ENCODE peak calls at places on chromosomes 3 and 15, in five cellular contexts. Y is SK-N-SH, G is HCT116, L is GM12878, U is K562. R is an unnamed sample.

GRCh38 chr3:151067158-151067557 is 18.3 kb upstream of the MED12L start:
- DNase-seq in Y (no peak), G (peak; percentile 13), L (no peak), U (peak; percentile 24), R (peak; percentile 70)

GRCh38 chr3:135864060-135864459 is 101.5 kb upstream of the PPP2R3A start:
- DNase-seq in Y (no peak), G (no peak), L (no peak), U (no peak), R (no peak)

GRCh38 chr15:85116925-85117646 is 135.4 kb downstream of the PDE8A start:
- DNase-seq in Y (no peak), G (no peak), L (peak; percentile 7), U (no peak), R (no peak)

GRCh38 chr3:119885746-119886530 is 104.0 kb downstream of the NR1I2 start:
- DNase-seq in Y (no peak), G (no peak), L (no peak), U (no peak), R (no peak)

GRCh38 chr3:7630351-7630911 is 769.5 kb downstream of the GRM7 start:
- DNase-seq in Y (peak; percentile 6), G (no peak), L (no peak), U (no peak), R (no peak)

GRCh38 chr3:20669184-20669583 is 483.2 kb upstream of the SGO1 start:
- DNase-seq in Y (no peak), G (no peak), L (no peak), U (peak; percentile 28), R (no peak)

GRCh38 chr15:57784081-57784488 is 77.6 kb downstream of the POLR2M start:
- DNase-seq in Y (no peak), G (no peak), L (no peak), U (no peak), R (peak; percentile 62)

GRCh38 chr15:66241301-66241700 is 12.2 kb downstream of the MEGF11 start:
- DNase-seq in Y (no peak), G (no peak), L (no peak), U (no peak), R (no peak)

GRCh38 chr3:9696480-9697220 is 7.0 kb upstream of the CPNE9 start:
- DNase-seq in Y (no peak), G (no peak), L (no peak), U (no peak), R (no peak)

GRCh38 chr15:59360896-59361295 is 11.8 kb downstream of the MYO1E start:
- DNase-seq in Y (no peak), G (no peak), L (no peak), U (no peak), R (peak; percentile 10)

GRCh38 chr3:2657971-2658370 is 452.2 kb downstream of the IL5RA start:
- DNase-seq in Y (no peak), G (no peak), L (no peak), U (no peak), R (no peak)

GRCh38 chr3:125219261-125219701 is 6.7 kb upstream of the SLC12A8 start:
- DNase-seq in Y (no peak), G (no peak), L (no peak), U (no peak), R (peak; percentile 34)

GRCh38 chr3:52054689-52055511 is 1.5 kb downstream of the DUSP7 start:
- DNase-seq in Y (peak; percentile 71), G (no peak), L (no peak), U (no peak), R (no peak)

GRCh38 chr15:88375234-88375926 is 91.8 kb downstream of the MRPL46 start:
- DNase-seq in Y (no peak), G (no peak), L (no peak), U (peak; percentile 3), R (no peak)

GRCh38 chr3:138049157-138049919 is 39.4 kb downstream of the CLDN18 start:
- DNase-seq in Y (no peak), G (no peak), L (no peak), U (peak; percentile 3), R (no peak)

GRCh38 chr15:29037997-29038700 is 152.4 kb downstream of the APBA2 start:
- DNase-seq in Y (no peak), G (no peak), L (no peak), U (no peak), R (no peak)

GRCh38 chr3:36796896-36797295 is 32.5 kb upstream of the DCLK3 start:
- DNase-seq in Y (no peak), G (no peak), L (no peak), U (no peak), R (no peak)
- TF ChIP-seq JUND in Y (no peak), G (no peak), L (no peak), U (no peak), R (no peak)

DNA sequence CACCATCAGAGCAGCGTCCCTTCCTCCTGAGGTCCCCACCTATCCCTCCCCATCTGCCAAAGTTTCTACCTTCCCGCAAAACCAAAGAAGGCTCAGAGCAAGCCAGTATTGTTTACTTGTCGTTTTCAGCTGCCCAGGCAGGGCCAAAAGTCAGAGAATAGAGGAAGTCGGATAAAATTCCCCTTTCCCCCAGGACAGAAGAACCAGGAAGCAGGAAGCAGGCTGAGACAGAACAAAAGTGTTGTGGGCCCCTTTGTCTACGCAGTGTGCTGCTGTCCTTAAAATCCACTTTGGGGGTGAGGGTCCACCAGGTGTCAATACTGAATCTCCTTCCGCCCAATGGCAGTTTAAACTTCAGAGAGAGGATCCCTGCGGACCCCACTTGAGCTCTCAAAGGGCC is 18.5 kb upstream of the RPL32 start:
- DNase-seq in Y (no peak), G (no peak), L (no peak), U (no peak), R (no peak)
- TF ChIP-seq JUND in Y (no peak), G (no peak), L (no peak), U (no peak), R (no peak)

GRCh38 chr3:107704477-107704876 is 181.7 kb downstream of the BBX start:
- DNase-seq in Y (no peak), G (no peak), L (no peak), U (no peak), R (no peak)

GRCh38 chr3:107710851-107711250 is 188.1 kb downstream of the BBX start:
- DNase-seq in Y (no peak), G (peak; percentile 15), L (no peak), U (peak; percentile 9), R (no peak)

GRCh38 chr3:107701299-107701698 is 178.5 kb downstream of the BBX start:
- DNase-seq in Y (no peak), G (no peak), L (no peak), U (no peak), R (no peak)

GRCh38 chr3:107699682-107700081 is 176.9 kb downstream of the BBX start:
- DNase-seq in Y (no peak), G (no peak), L (no peak), U (no peak), R (no peak)

DNA sequence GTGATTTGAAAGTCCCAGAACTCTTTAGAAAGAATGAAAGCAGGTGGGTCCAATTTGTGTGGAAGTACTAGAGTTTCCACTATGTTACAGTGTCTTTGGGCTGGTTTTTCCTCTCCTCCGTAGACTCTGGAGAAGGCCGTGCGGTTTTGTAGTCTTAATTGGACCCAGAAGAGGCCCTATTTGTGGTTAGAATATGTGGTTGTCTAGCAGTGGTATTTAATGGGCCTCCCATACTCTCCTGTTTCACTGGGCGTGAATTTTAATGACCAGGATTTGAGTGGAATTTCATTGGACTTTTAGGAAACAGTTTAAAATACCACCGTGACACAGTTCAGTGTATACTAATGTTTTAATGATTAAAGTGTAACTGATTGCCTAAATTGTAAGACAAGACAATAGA is 182.3 kb downstream of the BBX start:
- DNase-seq in Y (no peak), G (no peak), L (no peak), U (no peak), R (no peak)
- TF ChIP-seq JUND in Y (no peak), G (no peak), L (no peak), U (no peak), R (no peak)

GRCh38 chr3:136955813-136956212 is 2.0 kb upstream of the IL20RB start:
- DNase-seq in Y (no peak), G (peak; percentile 77), L (no peak), U (peak; percentile 22), R (no peak)

GRCh38 chr3:136952292-136952691 is 5.5 kb upstream of the IL20RB start:
- DNase-seq in Y (no peak), G (no peak), L (no peak), U (no peak), R (no peak)

GRCh38 chr3:136956994-136957393 is 789 bp upstream of the IL20RB start:
- DNase-seq in Y (no peak), G (no peak), L (no peak), U (no peak), R (no peak)

GRCh38 chr3:136954980-136955780 is 2.6 kb upstream of the IL20RB start:
- DNase-seq in Y (no peak), G (no peak), L (no peak), U (no peak), R (no peak)

GRCh38 chr3:136954246-136954645 is 3.5 kb upstream of the IL20RB start:
- DNase-seq in Y (no peak), G (no peak), L (no peak), U (no peak), R (no peak)
- TF ChIP-seq JUND in Y (no peak), G (no peak), L (no peak), U (no peak), R (no peak)

GRCh38 chr3:32856901-32857507 is 39.2 kb downstream of the TRIM71 start:
- DNase-seq in Y (no peak), G (no peak), L (no peak), U (no peak), R (no peak)
- TF ChIP-seq JUND in Y (no peak), G (no peak), L (no peak), U (no peak), R (no peak)

R was measured in T47D.